ENCODE peak calls at places on chromosomes 3 and 15, in eight cellular contexts. Z, N, B, Q, K, P, V and I are unnamed samples.

GRCh38 chr15:98124576-98124975 is 164.1 kb downstream of the ARRDC4 start:
- DNase-seq in Z (no peak), N (no peak), B (peak), Q (no peak), K (no peak), P (no peak), V (no peak), I (peak)

GRCh38 chr3:114879059-114880031 is 267.7 kb downstream of the ZBTB20 start:
- DNase-seq in Z (no peak), N (no peak), B (peak), Q (no peak), K (no peak), P (peak), V (no peak), I (peak)

GRCh38 chr15:91694131-91694828 is 159.2 kb upstream of the SLCO3A1 start:
- DNase-seq in Z (no peak), N (no peak), B (peak), Q (peak), K (no peak), P (peak), V (no peak), I (no peak)

GRCh38 chr3:143441772-143442171 is 322.2 kb downstream of the CHST2 start:
- DNase-seq in Z (no peak), N (no peak), B (no peak), Q (no peak), K (no peak), P (no peak), V (no peak), I (no peak)

GRCh38 chr15:100934166-100934565 is 15.0 kb downstream of the LRRK1 start:
- DNase-seq in Z (no peak), N (no peak), B (peak), Q (no peak), K (no peak), P (no peak), V (no peak), I (peak)

GRCh38 chr15:77749236-77749997 is 116.7 kb upstream of the LINGO1 start:
- DNase-seq in Z (peak), N (no peak), B (no peak), Q (no peak), K (no peak), P (no peak), V (no peak), I (no peak)

GRCh38 chr3:53259427-53260259 is 3.8 kb upstream of the TKT start:
- DNase-seq in Z (no peak), N (no peak), B (peak), Q (no peak), K (no peak), P (no peak), V (no peak), I (no peak)

GRCh38 chr3:186882881-186883685 is 40.6 kb downstream of the ADIPOQ start:
- DNase-seq in Z (no peak), N (no peak), B (peak), Q (no peak), K (no peak), P (peak), V (no peak), I (peak)

GRCh38 chr3:53843195-53844177 is 2.7 kb downstream of the CHDH start:
- DNase-seq in Z (no peak), N (no peak), B (no peak), Q (no peak), K (no peak), P (no peak), V (no peak), I (no peak)

GRCh38 chr3:181402347-181402746 is 309.4 kb upstream of the SOX2 start:
- DNase-seq in Z (no peak), N (no peak), B (no peak), Q (no peak), K (no peak), P (no peak), V (no peak), I (no peak)

GRCh38 chr3:47464603-47465002 is 11.1 kb downstream of the SCAP start:
- DNase-seq in Z (no peak), N (no peak), B (no peak), Q (no peak), K (no peak), P (no peak), V (peak), I (no peak)

GRCh38 chr3:27105904-27106303 is 263.3 kb downstream of the NEK10 start:
- DNase-seq in Z (peak), N (peak), B (no peak), Q (no peak), K (no peak), P (no peak), V (no peak), I (no peak)
- TF ChIP-seq CTCF in Z (no peak), N (no peak), B (no peak), Q (peak), K (no peak), P (peak), V (no peak), I (peak)

GRCh38 chr3:141789281-141789680 is 26.1 kb downstream of the GRK7 start:
- DNase-seq in Z (peak), N (peak), B (no peak), Q (no peak), K (no peak), P (peak), V (no peak), I (no peak)
- TF ChIP-seq CTCF in Z (no peak), N (no peak), B (no peak), Q (no peak), K (no peak), P (no peak), V (no peak), I (no peak)

DNA sequence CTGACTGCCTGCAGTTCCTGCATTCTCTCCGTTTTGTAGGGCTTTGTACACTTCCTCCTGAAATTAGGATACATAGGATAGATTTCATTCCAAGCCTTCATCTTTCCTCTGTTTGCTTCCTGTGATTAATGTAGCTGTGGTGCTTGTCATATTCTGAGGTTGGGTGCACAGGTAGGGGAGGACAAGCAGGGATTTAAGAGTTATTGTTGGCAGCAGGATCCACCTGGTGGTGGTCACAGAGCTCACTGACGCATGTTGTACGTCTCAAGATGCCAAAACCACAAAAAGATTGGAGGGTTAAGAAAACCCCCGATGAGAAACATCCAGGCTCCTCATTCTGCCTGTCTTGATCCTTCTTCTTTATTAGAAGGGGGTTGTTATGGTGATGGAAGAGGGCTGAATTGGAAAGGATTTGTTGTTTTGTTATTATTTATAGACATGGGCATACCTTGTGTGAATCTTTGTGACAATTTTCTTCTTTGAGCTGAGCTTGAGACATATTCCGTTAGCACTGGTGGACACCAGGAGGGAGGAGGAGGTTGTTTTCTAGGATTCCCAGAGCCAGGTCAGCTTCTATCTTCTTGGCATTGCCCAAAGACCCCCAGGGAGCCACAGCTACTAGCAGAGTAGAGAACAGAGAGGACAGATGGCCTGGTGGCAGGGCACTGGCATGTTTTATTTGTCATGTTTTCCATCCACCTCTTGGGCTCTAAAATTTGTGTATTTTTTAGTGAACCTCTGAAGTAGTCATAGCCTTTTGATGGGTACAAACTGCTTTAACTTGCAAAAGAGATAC is 57.7 kb upstream of the LARS2 start:
- DNase-seq in Z (no peak), N (no peak), B (no peak), Q (no peak), K (no peak), P (no peak), V (no peak), I (no peak)
- TF ChIP-seq CTCF in Z (no peak), N (no peak), B (no peak), Q (no peak), K (no peak), P (no peak), V (no peak), I (no peak)

DNA sequence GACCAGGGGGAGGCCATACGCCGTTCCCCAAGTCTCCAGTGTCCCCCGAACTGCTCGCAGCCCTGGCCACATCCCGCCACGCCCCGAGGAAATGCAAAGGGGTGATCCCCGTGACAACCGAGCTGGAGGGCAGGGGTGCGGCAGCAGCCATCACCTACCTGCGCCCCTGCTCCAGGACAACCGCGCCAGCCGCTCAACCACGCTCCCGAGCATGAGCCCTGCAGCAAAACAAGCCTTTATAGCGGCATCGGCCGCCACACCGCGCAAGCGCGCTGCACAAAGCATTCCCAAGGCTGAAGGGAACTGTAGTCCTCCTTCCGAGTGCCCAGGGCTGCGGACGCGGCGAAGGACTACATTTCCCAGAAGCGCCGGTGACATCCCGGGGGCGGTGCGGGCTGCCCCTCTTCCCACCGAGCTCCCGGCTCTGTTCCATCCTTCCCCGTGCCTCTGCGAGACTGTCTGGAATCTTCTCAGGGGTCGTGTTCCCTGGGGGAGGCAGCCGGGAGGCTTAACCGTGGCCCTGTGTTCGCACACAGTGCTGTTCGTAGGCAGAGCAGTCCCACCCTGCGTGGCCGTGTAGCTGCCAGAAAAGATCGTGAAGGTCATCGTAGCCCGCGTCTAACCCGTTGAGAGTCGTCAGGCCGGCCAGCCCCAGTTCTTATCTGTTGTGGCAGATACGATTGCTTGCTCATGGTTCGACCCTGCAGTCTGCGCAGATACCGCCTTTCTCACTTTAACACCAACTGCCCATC is at the start of gene ABCC5:
- DNase-seq in Z (peak), N (peak), B (peak), Q (peak), K (peak), P (peak), V (peak), I (peak)
- TF ChIP-seq CTCF in Z (peak), N (peak), B (peak), Q (no peak), K (peak), P (peak), V (no peak), I (peak)

DNA sequence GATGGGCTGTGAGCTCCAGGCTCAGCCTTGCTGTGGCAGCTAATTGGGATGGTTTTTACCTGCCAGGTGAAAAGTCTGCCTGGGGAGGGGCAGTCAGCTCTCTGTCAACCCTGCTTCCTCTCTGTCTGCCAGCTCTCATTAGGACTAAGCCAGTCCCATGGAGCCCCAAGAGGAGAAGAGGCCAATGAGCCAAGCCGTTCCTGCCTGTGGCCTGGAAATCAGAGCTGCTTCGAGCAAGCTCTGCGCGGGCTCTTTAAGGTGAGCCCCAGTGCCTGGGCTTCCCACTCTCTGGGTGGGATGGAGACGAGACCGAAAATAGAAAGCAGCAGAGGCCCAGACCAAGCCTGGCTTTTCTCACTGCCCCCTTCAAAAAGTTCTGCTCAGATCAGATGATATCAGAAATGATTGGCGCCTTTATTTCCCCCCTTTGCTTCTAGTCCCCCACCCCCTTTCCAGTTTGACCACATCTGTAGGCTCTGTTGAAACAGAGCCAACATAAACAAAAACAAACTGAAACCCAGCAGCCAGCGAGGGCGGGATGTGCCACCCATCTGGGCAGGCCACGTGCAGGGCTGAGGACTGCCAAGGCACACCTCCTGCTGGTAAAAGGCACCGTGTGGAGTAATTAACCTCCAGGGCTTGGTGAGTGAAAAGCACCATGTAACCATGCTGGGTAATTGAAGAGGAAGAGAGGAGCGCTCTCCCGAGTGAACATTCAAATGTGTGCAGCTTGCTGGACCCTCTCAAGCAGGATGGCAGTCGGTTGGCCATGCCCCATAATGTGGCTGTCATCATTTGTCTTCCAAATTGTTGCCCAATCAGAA is 471.0 kb upstream of the PROK2 start:
- DNase-seq in Z (no peak), N (no peak), B (no peak), Q (no peak), K (no peak), P (no peak), V (no peak), I (no peak)
- TF ChIP-seq CTCF in Z (no peak), N (no peak), B (no peak), Q (no peak), K (no peak), P (no peak), V (no peak), I (no peak)

GRCh38 chr3:31831526-31832034 is 149.5 kb downstream of the OSBPL10 start:
- DNase-seq in Z (no peak), N (no peak), B (no peak), Q (no peak), K (no peak), P (no peak), V (no peak), I (no peak)

GRCh38 chr3:31832576-31832975 is 148.5 kb downstream of the OSBPL10 start:
- DNase-seq in Z (no peak), N (no peak), B (no peak), Q (no peak), K (no peak), P (no peak), V (no peak), I (no peak)

GRCh38 chr3:31829011-31829410 is 152.1 kb downstream of the OSBPL10 start:
- DNase-seq in Z (no peak), N (no peak), B (no peak), Q (no peak), K (no peak), P (no peak), V (no peak), I (no peak)

GRCh38 chr3:31828007-31828406 is 153.1 kb downstream of the OSBPL10 start:
- DNase-seq in Z (no peak), N (no peak), B (no peak), Q (no peak), K (no peak), P (no peak), V (no peak), I (no peak)

DNA sequence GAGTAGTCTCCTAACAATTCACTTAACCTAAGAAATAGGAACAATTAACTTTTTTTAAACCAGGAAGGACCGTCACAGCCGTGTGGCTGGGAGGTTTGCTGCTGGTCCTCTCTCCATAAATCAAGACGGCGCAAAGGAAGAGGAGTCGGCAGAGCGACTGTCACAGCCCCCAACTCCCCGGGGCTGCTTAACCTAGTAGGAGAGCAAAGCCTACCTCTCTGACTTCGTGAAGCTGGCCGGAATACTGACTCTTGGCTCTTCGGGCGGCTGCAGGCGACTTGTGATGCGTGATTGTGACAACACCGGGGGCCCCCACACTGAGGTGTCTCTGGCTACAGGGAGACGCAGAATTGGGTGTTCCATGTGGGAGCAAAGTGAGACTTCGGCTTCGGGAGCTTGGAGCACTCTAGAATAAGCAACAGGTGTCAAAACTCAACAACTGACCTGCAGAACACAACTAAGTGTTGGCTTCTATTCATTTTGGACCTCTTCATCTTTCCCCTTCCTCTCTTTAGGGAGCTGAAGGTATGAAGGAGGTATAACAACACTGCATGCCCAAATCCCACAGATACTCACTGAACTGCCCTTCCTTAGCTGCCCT is 151.1 kb downstream of the OSBPL10 start:
- DNase-seq in Z (no peak), N (no peak), B (no peak), Q (no peak), K (no peak), P (no peak), V (no peak), I (no peak)
- TF ChIP-seq CTCF in Z (no peak), N (no peak), B (no peak), Q (no peak), K (no peak), P (no peak), V (no peak), I (no peak)

GRCh38 chr15:70078578-70079417 is 18.9 kb downstream of the TLE3 start:
- DNase-seq in Z (no peak), N (peak), B (no peak), Q (no peak), K (no peak), P (no peak), V (no peak), I (no peak)

GRCh38 chr15:70071799-70072198 is 25.9 kb downstream of the TLE3 start:
- DNase-seq in Z (no peak), N (no peak), B (no peak), Q (no peak), K (no peak), P (no peak), V (no peak), I (no peak)

GRCh38 chr15:70072479-70072878 is 25.2 kb downstream of the TLE3 start:
- DNase-seq in Z (no peak), N (no peak), B (no peak), Q (no peak), K (no peak), P (no peak), V (no peak), I (no peak)

GRCh38 chr15:70077436-70077835 is 20.3 kb downstream of the TLE3 start:
- DNase-seq in Z (no peak), N (no peak), B (no peak), Q (peak), K (no peak), P (no peak), V (no peak), I (no peak)

DNA sequence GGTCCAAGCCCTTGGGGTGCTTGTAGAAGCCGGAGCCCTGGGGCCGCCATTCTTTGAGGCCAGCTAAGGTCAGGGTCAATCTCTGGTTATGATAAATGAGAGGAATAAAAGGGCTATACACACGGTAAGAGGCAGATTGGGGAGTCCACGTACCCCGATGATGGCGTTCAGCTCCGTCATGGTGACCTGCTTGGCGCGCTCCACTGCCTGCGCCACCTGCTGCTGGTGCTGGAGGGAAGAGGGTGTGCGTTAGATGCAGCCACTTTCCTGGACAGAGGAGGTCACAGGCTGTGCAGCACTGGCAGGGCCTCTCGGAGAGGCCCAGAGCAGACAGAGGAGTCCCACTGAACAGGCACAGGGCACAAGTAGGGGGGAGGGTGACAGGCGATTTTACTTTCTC is 23.3 kb downstream of the TLE3 start:
- DNase-seq in Z (no peak), N (no peak), B (no peak), Q (no peak), K (no peak), P (no peak), V (no peak), I (no peak)
- TF ChIP-seq CTCF in Z (no peak), N (no peak), B (no peak), Q (no peak), K (no peak), P (no peak), V (no peak), I (no peak)

GRCh38 chr15:85589873-85590272 is 204.9 kb downstream of the KLHL25 start:
- DNase-seq in Z (no peak), N (no peak), B (peak), Q (no peak), K (no peak), P (peak), V (no peak), I (peak)

GRCh38 chr15:85593809-85594441 is 200.8 kb downstream of the KLHL25 start:
- DNase-seq in Z (no peak), N (no peak), B (no peak), Q (no peak), K (no peak), P (no peak), V (no peak), I (no peak)

GRCh38 chr15:85588657-85589056 is 206.1 kb downstream of the KLHL25 start:
- DNase-seq in Z (no peak), N (no peak), B (peak), Q (no peak), K (no peak), P (peak), V (no peak), I (no peak)

GRCh38 chr15:85591622-85592021 is 203.1 kb downstream of the KLHL25 start:
- DNase-seq in Z (no peak), N (no peak), B (no peak), Q (no peak), K (no peak), P (no peak), V (no peak), I (no peak)

DNA sequence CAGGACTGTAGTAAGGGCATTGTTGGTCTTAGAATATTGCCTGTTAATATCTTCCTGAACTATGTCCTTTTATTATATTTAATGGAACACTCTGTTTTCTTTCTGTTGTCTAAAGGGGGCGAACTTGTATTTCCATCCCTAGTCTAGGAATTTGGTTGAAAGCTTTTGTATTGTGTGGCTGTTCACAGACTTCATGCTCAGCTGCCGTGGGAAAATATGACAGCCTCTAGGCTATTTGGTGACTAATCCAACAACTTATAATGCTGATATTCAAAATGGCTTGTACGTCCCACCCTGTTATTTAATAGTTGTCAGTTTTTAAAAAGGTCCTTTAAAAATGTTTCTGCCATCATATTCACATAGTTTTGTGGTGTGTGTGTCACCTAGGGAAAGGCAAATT is 202.6 kb downstream of the KLHL25 start:
- DNase-seq in Z (no peak), N (no peak), B (peak), Q (no peak), K (no peak), P (peak), V (no peak), I (peak)
- TF ChIP-seq CTCF in Z (no peak), N (no peak), B (peak), Q (peak), K (peak), P (peak), V (no peak), I (peak)

GRCh38 chr3:133910422-133910821 is 14.7 kb upstream of the RAB6B start:
- DNase-seq in Z (no peak), N (no peak), B (no peak), Q (no peak), K (no peak), P (no peak), V (no peak), I (no peak)
- TF ChIP-seq CTCF in Z (no peak), N (no peak), B (peak), Q (no peak), K (peak), P (peak), V (no peak), I (peak)